ENCODE peak calls at places on chromosomes 3 and 15, in eight cellular contexts. One of them, this sample, is unnamed.
A peak's percentile ranks its signal among the peaks of the same experiment; 100 is the strongest.

GRCh38 chr3:153245661-153246060 is 83.6 kb downstream of the RAP2B start:
- DNase-seq in GM12891: no peak
- DNase-seq in cardiac fibroblast: no peak
- DNase-seq in T-helper 1 cell: no peak
- DNase-seq in H4: no peak
- DNase-seq in AG08395: no peak
- DNase-seq in endothelial cell: no peak
- DNase-seq in HCT116: no peak
- DNase-seq in this sample: no peak

GRCh38 chr15:36156855-36157521 is 422.4 kb upstream of the CDIN1 start:
- DNase-seq in GM12891: no peak
- DNase-seq in cardiac fibroblast: peak; percentile 86
- DNase-seq in T-helper 1 cell: no peak
- DNase-seq in H4: no peak
- DNase-seq in AG08395: peak; percentile 60
- DNase-seq in endothelial cell: no peak
- DNase-seq in HCT116: no peak
- DNase-seq in this sample: no peak

GRCh38 chr3:195580733-195581443 is 2.9 kb downstream of the APOD start:
- DNase-seq in GM12891: no peak
- DNase-seq in cardiac fibroblast: peak; percentile 36
- DNase-seq in T-helper 1 cell: no peak
- DNase-seq in H4: no peak
- DNase-seq in AG08395: peak; percentile 50
- DNase-seq in endothelial cell: no peak
- DNase-seq in HCT116: no peak
- DNase-seq in this sample: no peak

GRCh38 chr3:196237203-196237602 is 20.9 kb downstream of the SLC51A start:
- DNase-seq in GM12891: no peak
- DNase-seq in cardiac fibroblast: no peak
- DNase-seq in T-helper 1 cell: no peak
- DNase-seq in H4: no peak
- DNase-seq in AG08395: no peak
- DNase-seq in endothelial cell: no peak
- DNase-seq in HCT116: no peak
- DNase-seq in this sample: no peak

GRCh38 chr15:38378162-38378560 is 75.8 kb upstream of the FAM98B start:
- DNase-seq in GM12891: no peak
- DNase-seq in cardiac fibroblast: peak; percentile 83
- DNase-seq in T-helper 1 cell: no peak
- DNase-seq in H4: no peak
- DNase-seq in AG08395: peak; percentile 21
- DNase-seq in endothelial cell: peak; percentile 35
- DNase-seq in HCT116: no peak
- DNase-seq in this sample: no peak

GRCh38 chr3:151003772-151004127 is 31.2 kb upstream of the CLRN1 start:
- DNase-seq in GM12891: no peak
- DNase-seq in cardiac fibroblast: no peak
- DNase-seq in T-helper 1 cell: no peak
- DNase-seq in H4: no peak
- DNase-seq in AG08395: no peak
- DNase-seq in endothelial cell: no peak
- DNase-seq in HCT116: no peak
- DNase-seq in this sample: no peak

GRCh38 chr15:59991919-59992318 is 12.2 kb upstream of the FOXB1 start:
- DNase-seq in GM12891: no peak
- DNase-seq in cardiac fibroblast: no peak
- DNase-seq in T-helper 1 cell: no peak
- DNase-seq in H4: no peak
- DNase-seq in AG08395: no peak
- DNase-seq in endothelial cell: no peak
- DNase-seq in HCT116: no peak
- DNase-seq in this sample: no peak

GRCh38 chr3:150965436-150965835 is 7.1 kb downstream of the CLRN1 start:
- DNase-seq in GM12891: no peak
- DNase-seq in cardiac fibroblast: no peak
- DNase-seq in T-helper 1 cell: no peak
- DNase-seq in H4: no peak
- DNase-seq in AG08395: no peak
- DNase-seq in endothelial cell: no peak
- DNase-seq in HCT116: no peak
- DNase-seq in this sample: no peak

GRCh38 chr15:58918239-58918638 is 15.2 kb downstream of the SLTM start:
- DNase-seq in GM12891: no peak
- DNase-seq in cardiac fibroblast: peak; percentile 72
- DNase-seq in T-helper 1 cell: no peak
- DNase-seq in H4: no peak
- DNase-seq in AG08395: no peak
- DNase-seq in endothelial cell: no peak
- DNase-seq in HCT116: no peak
- DNase-seq in this sample: no peak

GRCh38 chr3:183884437-183885296 is at the start of gene PARL:
- DNase-seq in GM12891: peak; percentile 93
- DNase-seq in cardiac fibroblast: peak; percentile 92
- DNase-seq in T-helper 1 cell: peak; percentile 93
- DNase-seq in H4: peak; percentile 93
- DNase-seq in AG08395: peak; percentile 96
- DNase-seq in endothelial cell: peak; percentile 96
- DNase-seq in HCT116: peak; percentile 83
- DNase-seq in this sample: peak; percentile 90

GRCh38 chr15:70806992-70807712 is 43.8 kb upstream of the UACA start:
- DNase-seq in GM12891: no peak
- DNase-seq in cardiac fibroblast: peak; percentile 76
- DNase-seq in T-helper 1 cell: no peak
- DNase-seq in H4: no peak
- DNase-seq in AG08395: no peak
- DNase-seq in endothelial cell: no peak
- DNase-seq in HCT116: no peak
- DNase-seq in this sample: no peak

GRCh38 chr15:70466305-70466704 is 297.1 kb downstream of the UACA start:
- DNase-seq in GM12891: no peak
- DNase-seq in cardiac fibroblast: no peak
- DNase-seq in T-helper 1 cell: no peak
- DNase-seq in H4: no peak
- DNase-seq in AG08395: no peak
- DNase-seq in endothelial cell: no peak
- DNase-seq in HCT116: no peak
- DNase-seq in this sample: no peak

GRCh38 chr3:131608296-131608695 is 105.5 kb upstream of the MRPL3 start:
- DNase-seq in GM12891: no peak
- DNase-seq in cardiac fibroblast: no peak
- DNase-seq in T-helper 1 cell: no peak
- DNase-seq in H4: no peak
- DNase-seq in AG08395: no peak
- DNase-seq in endothelial cell: no peak
- DNase-seq in HCT116: no peak
- DNase-seq in this sample: no peak

GRCh38 chr15:40968290-40969085 is 15.2 kb downstream of the CHAC1 start:
- DNase-seq in GM12891: no peak
- DNase-seq in cardiac fibroblast: no peak
- DNase-seq in T-helper 1 cell: no peak
- DNase-seq in H4: no peak
- DNase-seq in AG08395: no peak
- DNase-seq in endothelial cell: no peak
- DNase-seq in HCT116: peak; percentile 13
- DNase-seq in this sample: no peak

GRCh38 chr3:53114412-53115074 is 15.7 kb downstream of the RFT1 start:
- DNase-seq in GM12891: no peak
- DNase-seq in cardiac fibroblast: no peak
- DNase-seq in T-helper 1 cell: no peak
- DNase-seq in H4: no peak
- DNase-seq in AG08395: peak; percentile 43
- DNase-seq in endothelial cell: no peak
- DNase-seq in HCT116: no peak
- DNase-seq in this sample: no peak

GRCh38 chr3:177013681-177014280 is 183.5 kb downstream of the TBL1XR1 start:
- DNase-seq in GM12891: no peak
- DNase-seq in cardiac fibroblast: no peak
- DNase-seq in T-helper 1 cell: no peak
- DNase-seq in H4: no peak
- DNase-seq in AG08395: no peak
- DNase-seq in endothelial cell: no peak
- DNase-seq in HCT116: no peak
- DNase-seq in this sample: no peak

GRCh38 chr15:78418239-78418638 is 19.8 kb upstream of the IREB2 start:
- DNase-seq in GM12891: no peak
- DNase-seq in cardiac fibroblast: no peak
- DNase-seq in T-helper 1 cell: no peak
- DNase-seq in H4: no peak
- DNase-seq in AG08395: no peak
- DNase-seq in endothelial cell: no peak
- DNase-seq in HCT116: no peak
- DNase-seq in this sample: no peak

GRCh38 chr3:66047321-66048050 is 8.8 kb upstream of the MAGI1 start:
- DNase-seq in GM12891: no peak
- DNase-seq in cardiac fibroblast: peak; percentile 94
- DNase-seq in T-helper 1 cell: no peak
- DNase-seq in H4: no peak
- DNase-seq in AG08395: peak; percentile 90
- DNase-seq in endothelial cell: no peak
- DNase-seq in HCT116: no peak
- DNase-seq in this sample: no peak

GRCh38 chr3:172098698-172099494 is 59.5 kb downstream of the FNDC3B start:
- DNase-seq in GM12891: no peak
- DNase-seq in cardiac fibroblast: no peak
- DNase-seq in T-helper 1 cell: no peak
- DNase-seq in H4: no peak
- DNase-seq in AG08395: no peak
- DNase-seq in endothelial cell: peak; percentile 14
- DNase-seq in HCT116: no peak
- DNase-seq in this sample: no peak

GRCh38 chr3:14884665-14885064 is 62.7 kb upstream of the NR2C2 start:
- DNase-seq in GM12891: no peak
- DNase-seq in cardiac fibroblast: no peak
- DNase-seq in T-helper 1 cell: no peak
- DNase-seq in H4: no peak
- DNase-seq in AG08395: no peak
- DNase-seq in endothelial cell: no peak
- DNase-seq in HCT116: no peak
- DNase-seq in this sample: no peak

GRCh38 chr3:138186803-138187295 is 252 bp upstream of the ARMC8 start:
- DNase-seq in GM12891: no peak
- DNase-seq in cardiac fibroblast: peak; percentile 92
- DNase-seq in T-helper 1 cell: peak; percentile 86
- DNase-seq in H4: peak; percentile 88
- DNase-seq in AG08395: peak; percentile 99
- DNase-seq in endothelial cell: peak; percentile 84
- DNase-seq in HCT116: no peak
- DNase-seq in this sample: peak; percentile 91

GRCh38 chr3:76122007-76122406 is 336.7 kb upstream of the ZNF717 start:
- DNase-seq in GM12891: no peak
- DNase-seq in cardiac fibroblast: no peak
- DNase-seq in T-helper 1 cell: no peak
- DNase-seq in H4: peak; percentile 29
- DNase-seq in AG08395: peak; percentile 11
- DNase-seq in endothelial cell: no peak
- DNase-seq in HCT116: no peak
- DNase-seq in this sample: no peak

GRCh38 chr3:41137686-41138111 is 61.6 kb upstream of the CTNNB1 start:
- DNase-seq in GM12891: no peak
- DNase-seq in cardiac fibroblast: no peak
- DNase-seq in T-helper 1 cell: no peak
- DNase-seq in H4: no peak
- DNase-seq in AG08395: no peak
- DNase-seq in endothelial cell: no peak
- DNase-seq in HCT116: no peak
- DNase-seq in this sample: no peak

GRCh38 chr3:96022676-96023075 is 791.7 kb upstream of the EPHA6 start:
- DNase-seq in GM12891: no peak
- DNase-seq in cardiac fibroblast: no peak
- DNase-seq in T-helper 1 cell: no peak
- DNase-seq in H4: no peak
- DNase-seq in AG08395: no peak
- DNase-seq in endothelial cell: no peak
- DNase-seq in HCT116: no peak
- DNase-seq in this sample: no peak

GRCh38 chr3:187745201-187746058 is at the start of gene BCL6:
- DNase-seq in GM12891: no peak
- DNase-seq in cardiac fibroblast: peak; percentile 99
- DNase-seq in T-helper 1 cell: peak; percentile 78
- DNase-seq in H4: peak; percentile 99
- DNase-seq in AG08395: peak; percentile 93
- DNase-seq in endothelial cell: peak; percentile 80
- DNase-seq in HCT116: peak; percentile 98
- DNase-seq in this sample: no peak

GRCh38 chr15:73991726-73992593 is at the start of gene STOML1:
- DNase-seq in GM12891: peak; percentile 96
- DNase-seq in cardiac fibroblast: peak; percentile 97
- DNase-seq in T-helper 1 cell: peak; percentile 93
- DNase-seq in H4: peak; percentile 83
- DNase-seq in AG08395: peak; percentile 95
- DNase-seq in endothelial cell: peak; percentile 97
- DNase-seq in HCT116: peak; percentile 83
- DNase-seq in this sample: peak; percentile 95